ENCODE peak calls at places on chromosomes 4 and X, in seven cellular contexts. N, V, T, W, B, O and A are unnamed samples.

GRCh38 chrX:107684956-107685385 is 56.7 kb downstream of the PRPS1 start:
- DNase-seq in N (peak; percentile 91), V (peak; percentile 30), T (no peak), W (no peak), B (peak; percentile 49), O (no peak), A (no peak)

GRCh38 chr4:126705271-126705670 is 927.5 kb upstream of the INTU start:
- DNase-seq in N (no peak), V (peak; percentile 24), T (no peak), W (no peak), B (peak; percentile 75), O (peak; percentile 16), A (no peak)

GRCh38 chr4:145058256-145058655 is 39.7 kb downstream of the ANAPC10 start:
- DNase-seq in N (no peak), V (no peak), T (no peak), W (no peak), B (peak; percentile 36), O (no peak), A (no peak)

GRCh38 chr4:180058731-180059215 is 2184.4 kb upstream of the TENM3 start:
- DNase-seq in N (no peak), V (no peak), T (no peak), W (no peak), B (peak; percentile 68), O (peak; percentile 44), A (no peak)

GRCh38 chr4:99404595-99405287 is 30.4 kb downstream of the ADH7 start:
- DNase-seq in N (no peak), V (peak; percentile 92), T (peak; percentile 77), W (no peak), B (peak; percentile 96), O (peak; percentile 95), A (no peak)

GRCh38 chr4:174119818-174120217 is 163.6 kb downstream of the FBXO8 start:
- DNase-seq in N (no peak), V (no peak), T (no peak), W (no peak), B (no peak), O (no peak), A (no peak)

GRCh38 chr4:28772066-28772465 is 1911.4 kb downstream of the STIM2 start:
- DNase-seq in N (no peak), V (peak; percentile 77), T (peak; percentile 58), W (no peak), B (peak; percentile 82), O (peak; percentile 83), A (no peak)

GRCh38 chr4:150106886-150107285 is 28.6 kb downstream of the DCLK2 start:
- DNase-seq in N (no peak), V (no peak), T (no peak), W (no peak), B (no peak), O (no peak), A (no peak)

GRCh38 chr4:160592258-160592657 is 1489.4 kb downstream of the RAPGEF2 start:
- DNase-seq in N (no peak), V (no peak), T (no peak), W (no peak), B (no peak), O (no peak), A (no peak)

GRCh38 chr4:150039790-150040189 is 38.5 kb upstream of the DCLK2 start:
- DNase-seq in N (no peak), V (no peak), T (no peak), W (no peak), B (no peak), O (no peak), A (no peak)

GRCh38 chrX:63566856-63567255 is 215.7 kb upstream of the SPIN4 start:
- DNase-seq in N (no peak), V (no peak), T (no peak), W (no peak), B (no peak), O (no peak), A (no peak)

GRCh38 chr4:155073852-155074251 is 134.6 kb upstream of the NPY2R start:
- DNase-seq in N (no peak), V (no peak), T (no peak), W (no peak), B (no peak), O (no peak), A (no peak)

GRCh38 chr4:182201871-182202270 is 41.3 kb upstream of the TENM3 start:
- DNase-seq in N (no peak), V (no peak), T (no peak), W (no peak), B (peak; percentile 59), O (peak; percentile 52), A (no peak)

GRCh38 chr4:70927502-70928139 is 25.5 kb downstream of the MOB1B start:
- DNase-seq in N (no peak), V (no peak), T (no peak), W (no peak), B (no peak), O (no peak), A (no peak)

GRCh38 chr4:5366421-5366820 is 315.1 kb downstream of the STK32B start:
- DNase-seq in N (no peak), V (peak; percentile 43), T (no peak), W (no peak), B (peak; percentile 21), O (peak; percentile 15), A (peak; percentile 67)

GRCh38 chrX:10190367-10190766 is 33.6 kb downstream of the CLCN4 start:
- DNase-seq in N (no peak), V (peak; percentile 69), T (no peak), W (no peak), B (peak; percentile 73), O (peak; percentile 83), A (no peak)

GRCh38 chr4:109977854-109978501 is 65.3 kb downstream of the EGF start:
- DNase-seq in N (no peak), V (peak; percentile 64), T (no peak), W (no peak), B (peak; percentile 59), O (peak; percentile 60), A (no peak)

GRCh38 chrX:147884958-147885357 is 26.8 kb upstream of the FMR1 start:
- DNase-seq in N (no peak), V (no peak), T (no peak), W (no peak), B (no peak), O (no peak), A (no peak)
- H3K27me3 ChIP-seq in N (no peaks in the 10 kb centered on the region), V (no peaks in the 10 kb centered on the region), T (no peaks in the 10 kb centered on the region), W (no peaks in the 10 kb centered on the region), B (no peaks in the 10 kb centered on the region), O (no peaks in the 10 kb centered on the region), A (no peaks in the 10 kb centered on the region)

GRCh38 chrX:134548844-134549205 is 88.9 kb downstream of the HPRT1 start:
- DNase-seq in N (no peak), V (no peak), T (no peak), W (no peak), B (no peak), O (no peak), A (no peak)
- H3K27me3 ChIP-seq in N (no peaks in the 10 kb centered on the region), V (no peaks in the 10 kb centered on the region), T (no peaks in the 10 kb centered on the region), W (peaks cover 21% of the 10 kb centered on the region), B (no peaks in the 10 kb centered on the region), O (no peaks in the 10 kb centered on the region), A (no peaks in the 10 kb centered on the region)

GRCh38 chrX:81414630-81415029 is 212.7 kb downstream of the SH3BGRL start:
- DNase-seq in N (no peak), V (no peak), T (no peak), W (no peak), B (no peak), O (no peak), A (no peak)
- H3K27me3 ChIP-seq in N (no peaks in the 10 kb centered on the region), V (no peaks in the 10 kb centered on the region), T (no peaks in the 10 kb centered on the region), W (no peaks in the 10 kb centered on the region), B (no peaks in the 10 kb centered on the region), O (no peaks in the 10 kb centered on the region), A (no peaks in the 10 kb centered on the region)

GRCh38 chrX:71154196-71154595 is 9.6 kb downstream of the NLGN3 start:
- DNase-seq in N (no peak), V (no peak), T (no peak), W (no peak), B (no peak), O (no peak), A (no peak)
- H3K27me3 ChIP-seq in N (no peaks in the 10 kb centered on the region), V (no peaks in the 10 kb centered on the region), T (peaks cover 2% of the 10 kb centered on the region), W (no peaks in the 10 kb centered on the region), B (no peaks in the 10 kb centered on the region), O (peaks cover 10% of the 10 kb centered on the region), A (no peaks in the 10 kb centered on the region)

DNA sequence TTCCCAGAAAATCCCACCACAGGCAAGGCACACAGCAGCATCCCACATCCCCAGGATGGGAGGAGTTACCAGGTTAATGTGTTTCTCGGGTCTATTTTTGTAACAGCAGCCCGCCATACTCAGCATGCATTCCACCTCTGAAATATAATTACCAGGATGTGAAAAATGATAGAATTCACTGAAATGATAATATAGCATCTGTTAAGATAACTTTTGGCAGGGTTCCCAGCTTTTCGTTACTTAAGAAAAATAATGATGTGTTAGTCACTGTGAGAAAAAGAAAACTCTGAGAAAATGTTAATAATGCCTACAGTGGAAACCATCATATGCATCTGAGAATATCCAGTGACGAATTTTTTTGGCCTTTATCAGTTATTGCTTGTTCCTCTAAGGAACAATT is 87.0 kb downstream of the VCX2 start:
- DNase-seq in N (no peak), V (peak; percentile 52), T (no peak), W (no peak), B (peak; percentile 93), O (peak; percentile 37), A (no peak)
- H3K27me3 ChIP-seq in N (no peaks in the 10 kb centered on the region), V (no peaks in the 10 kb centered on the region), T (no peaks in the 10 kb centered on the region), W (no peaks in the 10 kb centered on the region), B (no peaks in the 10 kb centered on the region), O (no peaks in the 10 kb centered on the region), A (no peaks in the 10 kb centered on the region)